ENCODE peak calls at places on chromosomes 5 and 9, in eight cellular contexts. E is epithelial cell of esophagus, J is AG10803, Q is colonic mucosa, K is choroid plexus epithelial cell, M is K562, Y is esophagus squamous epithelium, U is SK-N-SH. R is an unnamed sample.

GRCh38 chr9:35616681-35617459 is 1.3 kb downstream of the CD72 start:
- DNase-seq in E (peak; percentile 55), J (peak; percentile 50), Q (peak; percentile 70), K (peak; percentile 62), M (peak; percentile 39), Y (no peak), U (peak; percentile 82), R (peak; percentile 74)

GRCh38 chr5:20832204-20833080 is 844.4 kb upstream of the CDH18 start:
- DNase-seq in E (no peak), J (no peak), Q (no peak), K (peak; percentile 8), M (no peak), Y (no peak), U (no peak), R (peak; percentile 14)

GRCh38 chr9:134403682-134404301 is 77.5 kb downstream of the RXRA start:
- DNase-seq in E (no peak), J (peak; percentile 97), Q (peak; percentile 63), K (peak; percentile 86), M (peak; percentile 57), Y (no peak), U (no peak), R (peak; percentile 72)

GRCh38 chr5:20601678-20602100 is 613.7 kb upstream of the CDH18 start:
- DNase-seq in E (peak; percentile 42), J (no peak), Q (no peak), K (peak; percentile 61), M (no peak), Y (no peak), U (no peak), R (no peak)

GRCh38 chr5:94245608-94246007 is 372.8 kb downstream of the KIAA0825 start:
- DNase-seq in E (peak; percentile 29), J (peak; percentile 55), Q (no peak), K (peak; percentile 10), M (no peak), Y (no peak), U (no peak), R (peak; percentile 22)

GRCh38 chr5:15936505-15937245 is 242.9 kb downstream of the MARCHF11 start:
- DNase-seq in E (no peak), J (no peak), Q (no peak), K (no peak), M (no peak), Y (no peak), U (no peak), R (no peak)

GRCh38 chr5:72692273-72692672 is 124.2 kb upstream of the TNPO1 start:
- DNase-seq in E (no peak), J (peak; percentile 59), Q (no peak), K (peak; percentile 34), M (no peak), Y (no peak), U (no peak), R (peak; percentile 71)

GRCh38 chr5:139061274-139061673 is 136.9 kb downstream of the SIL1 start:
- DNase-seq in E (peak; percentile 52), J (peak; percentile 93), Q (no peak), K (peak; percentile 72), M (no peak), Y (no peak), U (no peak), R (peak; percentile 67)

GRCh38 chr5:132788508-132788907 is 11.5 kb upstream of the SEPTIN8 start:
- DNase-seq in E (no peak), J (no peak), Q (no peak), K (no peak), M (peak; percentile 88), Y (no peak), U (no peak), R (no peak)

GRCh38 chr9:71721786-71722295 is 46.5 kb downstream of the CEMIP2 start:
- DNase-seq in E (no peak), J (peak; percentile 12), Q (no peak), K (no peak), M (no peak), Y (no peak), U (no peak), R (peak; percentile 22)

GRCh38 chr9:71719585-71719984 is 48.7 kb downstream of the CEMIP2 start:
- DNase-seq in E (peak; percentile 68), J (peak; percentile 80), Q (no peak), K (peak; percentile 90), M (no peak), Y (no peak), U (no peak), R (peak; percentile 41)

GRCh38 chr9:71719088-71719487 is 49.2 kb downstream of the CEMIP2 start:
- DNase-seq in E (no peak), J (no peak), Q (no peak), K (no peak), M (no peak), Y (no peak), U (no peak), R (no peak)

GRCh38 chr9:71710856-71711255 is 57.5 kb downstream of the CEMIP2 start:
- DNase-seq in E (peak; percentile 60), J (no peak), Q (no peak), K (no peak), M (no peak), Y (no peak), U (no peak), R (no peak)

DNA sequence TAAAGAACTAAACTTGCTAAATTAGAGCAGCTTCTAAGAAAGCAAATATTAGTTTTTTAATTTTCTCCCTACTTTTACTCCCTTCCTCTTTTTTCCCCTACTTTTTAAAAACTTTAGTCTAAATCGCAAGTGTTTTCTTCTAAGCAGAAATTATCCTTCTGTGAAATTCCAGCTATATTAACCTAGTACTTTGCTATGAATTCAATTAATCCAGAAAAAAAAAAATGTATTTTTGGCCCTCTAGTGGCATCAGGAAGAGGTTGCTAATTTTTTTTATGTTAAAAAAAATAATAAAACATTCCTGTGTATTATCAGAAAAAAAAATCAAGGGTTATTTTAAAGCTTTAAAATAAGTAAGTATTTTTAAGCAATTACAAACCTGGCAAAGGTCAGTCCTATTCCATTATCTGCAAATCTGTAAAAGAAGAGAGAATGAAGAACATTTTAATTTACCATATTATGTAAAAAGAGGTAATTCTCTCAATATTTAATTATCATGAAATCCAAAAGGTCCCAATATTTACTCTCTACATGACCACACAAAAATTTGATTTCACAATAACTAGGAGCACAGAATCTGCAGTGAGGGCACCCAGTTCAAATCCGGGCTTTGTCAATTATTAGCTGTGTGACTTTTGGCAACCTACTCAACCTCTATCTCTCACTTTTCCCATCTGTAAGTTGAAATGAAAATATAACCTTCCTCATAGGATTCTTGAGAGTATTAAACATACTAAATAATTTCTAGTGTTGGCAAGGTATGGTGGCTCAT is 52.0 kb downstream of the CEMIP2 start:
- DNase-seq in E (no peak), J (peak; percentile 12), Q (no peak), K (peak; percentile 42), M (no peak), Y (no peak), U (peak; percentile 9), R (peak; percentile 13)
- TF ChIP-seq CTCF in E (peak; percentile 13), J (peak; percentile 56), Q (peak; percentile 30), K (peak; percentile 55), M (no peak), Y (peak; percentile 46), U (peak; percentile 80), R (peak; percentile 49)

DNA sequence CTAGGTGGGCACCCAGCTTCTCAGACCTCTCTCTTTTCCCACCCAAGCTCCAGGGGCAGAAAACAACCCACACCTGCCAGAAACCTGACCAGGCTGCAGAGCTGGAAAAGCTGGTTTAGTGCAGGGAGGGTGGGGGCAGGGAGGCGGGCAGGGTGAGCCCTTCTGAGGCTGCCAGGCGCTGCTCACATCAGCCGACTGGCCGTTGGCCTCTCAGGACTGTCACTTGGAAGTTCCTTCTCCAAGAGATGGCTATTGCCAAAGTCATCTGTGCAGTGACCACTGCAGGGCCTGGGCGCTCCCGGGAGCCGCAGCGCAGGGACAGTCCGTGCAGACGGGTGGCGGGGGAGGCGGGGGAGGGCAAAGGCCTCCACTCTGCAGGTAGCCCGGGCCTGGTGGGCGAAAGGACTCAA is 204.9 kb upstream of the IER5L start:
- DNase-seq in E (peak; percentile 89), J (no peak), Q (peak; percentile 89), K (no peak), M (no peak), Y (no peak), U (peak; percentile 70), R (no peak)
- H3K4me3 ChIP-seq in E (peak overlapping the region; percentile 60), J (peak overlapping the region; percentile 48), Q (peak overlapping the region; percentile 47), K (peak overlapping the region; percentile 57), M (no peak overlapping the region), Y (peak overlapping the region; percentile 63), U (no peak overlapping the region), R (peak overlapping the region; percentile 48)

GRCh38 chr5:138032572-138033274 is at the start of gene FAM13B:
- DNase-seq in E (peak; percentile 72), J (peak; percentile 66), Q (peak; percentile 80), K (peak; percentile 69), M (peak; percentile 81), Y (peak; percentile 39), U (peak; percentile 97), R (peak; percentile 68)
- TF ChIP-seq CTCF in E (no peak), J (no peak), Q (no peak), K (no peak), M (no peak), Y (no peak), U (no peak), R (no peak)

DNA sequence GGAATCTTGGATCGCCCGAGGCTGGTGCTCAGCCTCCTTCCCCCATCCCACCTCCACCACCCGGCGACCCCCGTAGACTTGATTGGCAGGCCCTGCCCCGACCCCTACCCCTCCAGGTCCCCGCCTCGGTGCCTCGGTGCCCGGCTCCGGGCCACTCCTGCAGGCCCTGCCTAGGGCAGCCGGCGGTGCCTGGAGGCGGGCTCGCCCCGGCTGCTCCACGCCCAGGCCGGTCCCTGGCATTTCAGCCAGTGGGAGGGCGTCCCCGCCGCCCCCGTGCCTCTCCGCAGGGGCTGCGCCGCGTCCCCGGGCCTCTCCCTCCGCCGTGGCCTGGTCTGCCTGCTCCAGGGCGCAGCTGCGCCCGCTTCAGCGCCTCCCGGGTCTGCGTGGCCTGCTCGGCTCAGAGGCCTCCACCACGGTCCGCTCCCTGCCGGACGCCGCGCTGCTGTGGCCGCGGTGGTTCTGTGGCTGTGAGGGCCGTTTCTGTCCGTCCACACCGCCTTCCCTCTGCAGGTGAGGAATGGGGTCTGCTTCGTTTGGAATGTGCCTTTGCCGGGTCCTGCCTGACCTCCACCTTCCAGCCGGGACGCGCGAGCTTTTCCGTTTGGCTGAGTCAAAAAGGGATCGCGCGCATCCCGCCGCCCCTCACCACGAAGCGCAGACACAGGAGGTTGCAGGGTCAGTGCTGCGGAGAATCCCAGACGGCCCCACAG is 48.3 kb upstream of the IRX4 start:
- DNase-seq in E (peak; percentile 14), J (no peak), Q (no peak), K (no peak), M (no peak), Y (no peak), U (peak; percentile 40), R (no peak)
- H3K4me3 ChIP-seq in E (peak overlapping the region; percentile 51), J (no peak overlapping the region), Q (peak overlapping the region; percentile 22), K (no peak overlapping the region), M (no peak overlapping the region), Y (peak overlapping the region; percentile 56), U (no peak overlapping the region), R (no peak overlapping the region)

DNA sequence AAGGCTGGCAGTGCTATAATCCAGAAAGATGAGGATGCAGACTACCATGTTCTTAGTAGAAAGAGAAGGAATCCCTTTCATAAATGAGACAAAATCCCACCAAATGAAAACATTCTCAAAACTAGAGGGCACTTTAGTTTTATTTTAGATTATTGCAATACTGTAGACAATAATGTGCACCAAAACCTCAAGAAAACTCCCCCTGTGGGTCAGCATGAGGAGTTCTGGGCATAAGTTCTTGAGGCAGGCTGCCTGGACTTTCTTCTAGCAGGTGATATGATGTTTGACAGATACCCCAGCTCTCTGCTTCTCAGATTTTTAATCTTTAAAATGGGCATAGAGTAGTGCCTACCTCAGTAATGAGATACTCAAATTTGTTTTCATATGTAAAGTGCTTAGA is 196.3 kb upstream of the CTNND2 start:
- DNase-seq in E (no peak), J (no peak), Q (no peak), K (no peak), M (no peak), Y (no peak), U (no peak), R (no peak)
- TF ChIP-seq CTCF in E (no peak), J (no peak), Q (no peak), K (no peak), M (no peak), Y (no peak), U (no peak), R (no peak)